ENCODE peak calls at places on chromosomes 4 and X, in five cellular contexts. K is GM23248, H is tibial artery, U is heart left ventricle, Z is lower lobe of right lung. Y is an unnamed sample.
A peak's percentile ranks its signal among the peaks of the same experiment; 100 is the strongest.

GRCh38 chr4:147740176-147740575 is 8.3 kb downstream of the ARHGAP10 start:
- DNase-seq in U (no peak), H (no peak), Z (no peak), K (no peak), Y (no peak)

GRCh38 chr4:14716622-14717021 is 285.7 kb upstream of the CPEB2 start:
- DNase-seq in U (no peak), Z (no peak), H (no peak), K (no peak), Y (no peak)

GRCh38 chrX:103608305-103608963 is 671 bp downstream of the TCEAL3 start:
- DNase-seq in H (peak; percentile 65), K (peak; percentile 34), Z (peak; percentile 51), U (peak; percentile 7), Y (no peak)

GRCh38 chr4:77776182-77777134 is 42.7 kb downstream of the CNOT6L start:
- DNase-seq in K (peak; percentile 5), Z (no peak), H (no peak), U (no peak), Y (no peak)

GRCh38 chrX:129716507-129716906 is 22.3 kb upstream of the XPNPEP2 start:
- DNase-seq in U (no peak), K (no peak), H (no peak), Z (no peak), Y (no peak)

GRCh38 chr4:170089274-170089742 is 448 bp downstream of the AADAT start:
- DNase-seq in K (peak; percentile 61), Z (peak; percentile 43), H (no peak), U (no peak), Y (peak; percentile 63)

GRCh38 chrX:113390531-113390930 is 549.9 kb upstream of the AMOT start:
- DNase-seq in U (no peak), Z (no peak), K (no peak), H (no peak), Y (no peak)

GRCh38 chrX:153502796-153503195 is 8.0 kb downstream of the BGN start:
- DNase-seq in Z (no peak), H (no peak), U (no peak), K (no peak), Y (no peak)

GRCh38 chr4:24551492-24552330 is 32.6 kb downstream of the DHX15 start:
- DNase-seq in U (no peak), H (no peak), Z (no peak), K (peak; percentile 55), Y (no peak)

GRCh38 chr4:59597536-59598232 is 1602.4 kb upstream of the ADGRL3 start:
- DNase-seq in U (no peak), H (no peak), K (no peak), Z (no peak), Y (no peak)

GRCh38 chrX:122850326-122850725 is 333.8 kb upstream of the GRIA3 start:
- DNase-seq in K (peak; percentile 13), Z (no peak), U (no peak), H (no peak), Y (no peak)

GRCh38 chr4:88415982-88416381 is 37.3 kb downstream of the HERC6 start:
- DNase-seq in U (no peak), H (no peak), K (no peak), Z (no peak), Y (no peak)

GRCh38 chr4:55545133-55545532 is 1.6 kb downstream of the CLOCK start:
- DNase-seq in H (no peak), U (no peak), K (peak; percentile 34), Z (no peak), Y (no peak)

GRCh38 chr4:182822554-182822953 is 94.6 kb downstream of the DCTD start:
- DNase-seq in Z (no peak), U (no peak), K (no peak), H (peak; percentile 40), Y (no peak)

GRCh38 chrX:134377537-134377936 is 82.4 kb upstream of the HPRT1 start:
- DNase-seq in H (no peak), K (peak; percentile 69), Z (no peak), U (no peak), Y (peak; percentile 26)

GRCh38 chr4:80587861-80588385 is 252.4 kb downstream of the CFAP299 start:
- DNase-seq in H (no peak), K (no peak), U (no peak), Z (no peak), Y (no peak)

GRCh38 chrX:136457303-136457917 is 30.3 kb upstream of the BRS3 start:
- DNase-seq in H (no peak), U (no peak), K (no peak), Z (no peak), Y (no peak)

GRCh38 chr4:39166177-39166576 is 16.2 kb upstream of the WDR19 start:
- DNase-seq in K (no peak), H (no peak), Z (no peak), U (no peak), Y (no peak)
- H3K4me3 ChIP-seq in K (no peak overlapping the region), H (no peak overlapping the region), Z (no peak overlapping the region), U (no peak overlapping the region), Y (no peak overlapping the region)

GRCh38 chr4:22237846-22238513 is 277.9 kb downstream of the ADGRA3 start:
- DNase-seq in H (no peak), U (no peak), Z (no peak), K (no peak), Y (no peak)
- H3K4me3 ChIP-seq in H (no peak overlapping the region), U (no peak overlapping the region), Z (no peak overlapping the region), K (no peak overlapping the region), Y (no peak overlapping the region)

GRCh38 chrX:3712870-3713224 is 602 bp downstream of the PRKX start:
- DNase-seq in K (no peak), Z (peak; percentile 48), H (no peak), U (no peak), Y (no peak)

GRCh38 chrX:3712080-3712869 is 1.2 kb downstream of the PRKX start:
- DNase-seq in H (no peak), K (peak; percentile 34), U (peak; percentile 18), Z (no peak), Y (no peak)

GRCh38 chrX:3713225-3713936 is at the start of gene PRKX:
- DNase-seq in K (peak; percentile 65), Z (peak; percentile 58), U (peak; percentile 46), H (peak; percentile 71), Y (peak; percentile 27)

GRCh38 chrX:3715921-3716320 is 2.5 kb upstream of the PRKX start:
- DNase-seq in U (no peak), K (no peak), Z (no peak), H (no peak), Y (no peak)

GRCh38 chrX:3713937-3714434 is 537 bp upstream of the PRKX start:
- DNase-seq in Z (no peak), K (no peak), H (no peak), U (no peak), Y (no peak)
- H3K4me3 ChIP-seq in Z (peak overlapping the region; percentile 66), K (peak overlapping the region; percentile 81), H (peak overlapping the region; percentile 73), U (peak overlapping the region; percentile 52), Y (peak overlapping the region; percentile 53)

DNA sequence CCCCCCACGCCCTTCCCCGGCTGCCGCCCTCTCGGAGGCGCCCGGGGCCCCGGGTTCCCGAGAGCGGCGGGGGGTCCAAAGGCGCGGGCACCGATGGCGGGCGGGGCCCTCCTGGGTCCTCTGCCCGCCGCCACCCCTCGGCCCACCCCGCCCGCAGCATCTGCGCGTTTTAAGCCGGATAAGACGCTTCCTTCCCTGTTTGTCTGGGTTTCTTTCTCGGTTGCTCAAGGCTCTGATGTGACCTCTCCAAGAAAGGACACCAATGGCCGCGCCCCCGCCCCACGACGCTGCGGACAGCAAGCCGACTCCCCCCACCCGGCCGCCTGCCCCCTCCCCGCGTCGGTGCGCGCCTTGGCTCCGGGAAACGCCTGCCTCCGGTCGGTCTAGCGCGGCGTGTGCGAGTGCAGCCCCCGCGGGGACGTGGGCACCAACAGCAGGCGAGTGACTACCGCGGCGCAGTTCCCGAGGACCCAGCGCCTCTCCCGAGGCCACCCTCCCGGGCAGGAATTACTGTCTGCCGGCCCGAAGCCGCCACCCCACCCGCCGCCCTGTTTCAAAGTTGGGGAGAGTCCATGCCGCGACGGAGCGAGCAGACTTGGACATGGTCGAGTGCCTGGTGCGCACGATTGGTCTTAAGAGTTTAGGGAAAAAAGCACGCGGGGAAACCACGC is 21.1 kb upstream of the HMX1 start:
- DNase-seq in U (no peak), K (no peak), Z (no peak), H (no peak), Y (no peak)
- H3K4me3 ChIP-seq in U (no peak overlapping the region), K (no peak overlapping the region), Z (no peak overlapping the region), H (no peak overlapping the region), Y (no peak overlapping the region)

GRCh38 chr4:10201356-10202223 is 85.0 kb upstream of the WDR1 start:
- DNase-seq in K (no peak), H (no peak), Z (no peak), U (no peak), Y (no peak)
- H3K4me3 ChIP-seq in K (no peak overlapping the region), H (no peak overlapping the region), Z (no peak overlapping the region), U (no peak overlapping the region), Y (no peak overlapping the region)

GRCh38 chr4:40258624-40259023 is 61.8 kb downstream of the RHOH start:
- DNase-seq in U (no peak), H (no peak), Z (no peak), K (no peak), Y (peak; percentile 65)

GRCh38 chr4:40256329-40256728 is 59.5 kb downstream of the RHOH start:
- DNase-seq in U (no peak), H (no peak), K (no peak), Z (no peak), Y (no peak)

GRCh38 chr4:40253906-40254305 is 57.1 kb downstream of the RHOH start:
- DNase-seq in Z (no peak), U (no peak), K (no peak), H (no peak), Y (no peak)

GRCh38 chr4:40254961-40255721 is 58.3 kb downstream of the RHOH start:
- DNase-seq in H (no peak), Z (no peak), U (no peak), K (peak; percentile 64), Y (no peak)

GRCh38 chr4:40255722-40256281 is 59.0 kb downstream of the RHOH start:
- DNase-seq in K (peak; percentile 98), H (no peak), Z (no peak), U (no peak), Y (no peak)
- H3K4me3 ChIP-seq in K (no peak overlapping the region), H (no peak overlapping the region), Z (no peak overlapping the region), U (no peak overlapping the region), Y (no peak overlapping the region)

Y was measured in Jurkat, Clone E6-1.